ENCODE peak calls at places on chromosomes 3 and 15, in six cellular contexts. T, G, X, H, O and N are unnamed samples.

GRCh38 chr3:176872771-176873209 is 324.5 kb downstream of the TBL1XR1 start:
- DNase-seq in X (peak), T (no peak), G (peak), O (peak), H (peak), N (peak)

GRCh38 chr3:24741506-24741905 is 246.9 kb upstream of the THRB start:
- DNase-seq in T (no peak), O (no peak), H (no peak), G (no peak), X (no peak), N (no peak)

GRCh38 chr15:53759333-53759975 is at the start of gene WDR72:
- DNase-seq in H (no peak), X (no peak), T (no peak), G (peak), O (no peak), N (no peak)

GRCh38 chr3:46495901-46496456 is 1.8 kb upstream of the RTP3 start:
- DNase-seq in X (no peak), O (no peak), T (no peak), G (no peak), H (no peak), N (no peak)

GRCh38 chr3:70742081-70742480 is 429.6 kb upstream of the MDFIC2 start:
- DNase-seq in X (no peak), G (no peak), O (no peak), H (no peak), T (no peak), N (no peak)

GRCh38 chr3:61966200-61966599 is 404.8 kb downstream of the PTPRG start:
- DNase-seq in X (no peak), H (no peak), G (no peak), O (no peak), T (no peak), N (no peak)

GRCh38 chr3:131883711-131884407 is 151.0 kb downstream of the CPNE4 start:
- DNase-seq in O (no peak), H (no peak), X (no peak), G (no peak), T (no peak), N (no peak)

GRCh38 chr3:41075958-41076357 is 123.3 kb upstream of the CTNNB1 start:
- DNase-seq in O (no peak), H (no peak), G (no peak), X (no peak), T (peak), N (no peak)

GRCh38 chr3:152159328-152159727 is 109.4 kb upstream of the MBNL1 start:
- DNase-seq in T (no peak), H (no peak), X (no peak), O (no peak), G (no peak), N (no peak)

GRCh38 chr3:188021502-188022040 is 132.4 kb upstream of the LPP start:
- DNase-seq in O (no peak), T (no peak), X (no peak), H (no peak), G (no peak), N (no peak)

GRCh38 chr15:93298901-93299300 is 209.9 kb upstream of the RGMA start:
- DNase-seq in H (no peak), T (no peak), O (no peak), G (no peak), X (no peak), N (no peak)

GRCh38 chr3:184688251-184688851 is 23.5 kb downstream of the MAGEF1 start:
- DNase-seq in H (no peak), T (no peak), G (no peak), O (no peak), X (no peak), N (no peak)

GRCh38 chr3:127978636-127979035 is 63.6 kb downstream of the KBTBD12 start:
- DNase-seq in H (no peak), T (no peak), O (no peak), G (no peak), X (no peak), N (no peak)

GRCh38 chr3:48564022-48564421 is 441 bp upstream of the UCN2 start:
- DNase-seq in X (no peak), T (no peak), O (no peak), G (no peak), H (no peak), N (peak)

GRCh38 chr3:178434206-178434805 is 101.9 kb upstream of the KCNMB2 start:
- DNase-seq in X (no peak), T (no peak), O (no peak), G (no peak), H (no peak), N (no peak)

GRCh38 chr15:67743558-67743957 is 81.8 kb upstream of the SKOR1 start:
- DNase-seq in X (no peak), O (no peak), T (no peak), G (no peak), H (no peak), N (no peak)

GRCh38 chr3:31213869-31214486 is 318.7 kb upstream of the STT3B start:
- DNase-seq in G (no peak), H (peak), X (no peak), O (no peak), T (no peak), N (no peak)

GRCh38 chr3:72458365-72458764 is 389.9 kb downstream of the SHQ1 start:
- DNase-seq in O (no peak), T (no peak), H (no peak), X (no peak), G (no peak), N (no peak)

GRCh38 chr3:57077630-57078365 is 17.3 kb downstream of the SPATA12 start:
- DNase-seq in X (no peak), T (no peak), O (no peak), H (no peak), G (no peak), N (no peak)

GRCh38 chr15:27201425-27201824 is 230.4 kb downstream of the GABRG3 start:
- DNase-seq in G (no peak), X (no peak), H (no peak), T (no peak), O (no peak), N (no peak)

GRCh38 chr3:22117751-22118346 is 366.8 kb upstream of the ZNF385D start:
- DNase-seq in G (no peak), X (no peak), T (no peak), O (no peak), H (peak), N (no peak)

GRCh38 chr3:100992086-100993033 is 861 bp downstream of the ABI3BP start:
- DNase-seq in X (no peak), O (no peak), T (no peak), G (no peak), H (no peak), N (no peak)

GRCh38 chr3:39809181-39809994 is at the start of gene MYRIP:
- DNase-seq in O (no peak), X (peak), T (peak), H (no peak), G (peak), N (no peak)

GRCh38 chr3:149542375-149543312 is 68.1 kb downstream of the TM4SF4 start:
- DNase-seq in G (no peak), X (no peak), H (no peak), O (no peak), T (no peak), N (no peak)

GRCh38 chr3:13365390-13366379 is 54.4 kb downstream of the NUP210 start:
- DNase-seq in O (no peak), X (no peak), H (no peak), T (no peak), G (no peak), N (no peak)

GRCh38 chr3:56248021-56248420 is 220.2 kb downstream of the ERC2 start:
- DNase-seq in X (no peak), O (no peak), G (no peak), T (no peak), H (no peak), N (no peak)

GRCh38 chr3:195790891-195791290 is 20.8 kb downstream of the MUC4 start:
- DNase-seq in T (no peak), G (no peak), X (no peak), O (no peak), H (peak), N (no peak)

GRCh38 chr3:59256233-59256632 is 206.4 kb upstream of the CFAP20DC start:
- DNase-seq in T (no peak), X (no peak), O (no peak), H (no peak), G (no peak), N (no peak)

GRCh38 chr3:194141415-194142155 is 5.6 kb downstream of the HES1 start:
- DNase-seq in H (peak), T (peak), O (peak), G (peak), X (peak), N (no peak)

GRCh38 chr3:13537926-13538325 is 11.0 kb upstream of the FBLN2 start:
- DNase-seq in O (no peak), X (no peak), G (no peak), H (no peak), T (no peak), N (no peak)

GRCh38 chr3:4850211-4850927 is 128.9 kb upstream of the BHLHE40 start:
- DNase-seq in G (no peak), T (no peak), H (no peak), O (no peak), X (no peak), N (no peak)

GRCh38 chr15:80659375-80659774 is 35.7 kb upstream of the ABHD17C start:
- DNase-seq in X (no peak), T (no peak), O (no peak), H (no peak), G (no peak), N (no peak)

GRCh38 chr15:57406040-57406772 is 29.9 kb downstream of the CGNL1 start:
- DNase-seq in H (no peak), G (no peak), O (no peak), T (no peak), X (no peak), N (no peak)